ENCODE peak calls at places on chromosome 1, in six cellular contexts. F, L, H, O, I and M are unnamed samples.
A peak's percentile ranks its signal among the peaks of the same experiment; 100 is the strongest.

GRCh38 chr1:242522304-242522945 is 2.1 kb downstream of the PLD5 start:
- ATAC-seq in F (no peak), L (peak; percentile 95), H (no peak), O (no peak), I (peak; percentile 30), M (no peak)

GRCh38 chr1:54176621-54177327 is 23.1 kb downstream of the CYB5RL start:
- ATAC-seq in F (no peak), L (no peak), H (no peak), O (no peak), I (no peak), M (no peak)

GRCh38 chr1:33025180-33025569 is 11.5 kb downstream of the AK2 start:
- ATAC-seq in F (no peak), L (peak; percentile 50), H (no peak), O (no peak), I (no peak), M (no peak)

GRCh38 chr1:30492451-30492850 is 230.9 kb downstream of the MATN1 start:
- ATAC-seq in F (no peak), L (no peak), H (no peak), O (no peak), I (no peak), M (no peak)

GRCh38 chr1:41525891-41526587 is 41.6 kb upstream of the EDN2 start:
- ATAC-seq in F (no peak), L (no peak), H (no peak), O (no peak), I (no peak), M (no peak)

GRCh38 chr1:31978853-31979400 is 34.7 kb upstream of the KHDRBS1 start:
- ATAC-seq in F (no peak), L (no peak), H (no peak), O (no peak), I (no peak), M (no peak)

GRCh38 chr1:4312024-4312423 is 342.4 kb upstream of the AJAP1 start:
- ATAC-seq in F (no peak), L (no peak), H (no peak), O (no peak), I (no peak), M (no peak)

GRCh38 chr1:119477710-119478109 is 29.3 kb upstream of the HSD3B1 start:
- ATAC-seq in F (no peak), L (no peak), H (no peak), O (no peak), I (no peak), M (no peak)

GRCh38 chr1:168700565-168701331 is 28.3 kb downstream of the DPT start:
- ATAC-seq in F (no peak), L (no peak), H (no peak), O (no peak), I (no peak), M (no peak)

GRCh38 chr1:14968251-14968812 is 185.2 kb upstream of the TMEM51 start:
- ATAC-seq in F (peak; percentile 44), L (no peak), H (no peak), O (no peak), I (no peak), M (peak; percentile 89)

GRCh38 chr1:39131940-39132339 is 72.6 kb upstream of the MACF1 start:
- ATAC-seq in F (no peak), L (no peak), H (no peak), O (no peak), I (no peak), M (no peak)

GRCh38 chr1:76218888-76219588 is 144.5 kb downstream of the ST6GALNAC3 start:
- ATAC-seq in F (no peak), L (peak; percentile 55), H (no peak), O (no peak), I (peak; percentile 24), M (no peak)

GRCh38 chr1:40303051-40303771 is 13.9 kb downstream of the COL9A2 start:
- ATAC-seq in F (no peak), L (no peak), H (no peak), O (no peak), I (no peak), M (no peak)

GRCh38 chr1:230220478-230220877 is 153.4 kb downstream of the GALNT2 start:
- ATAC-seq in F (no peak), L (no peak), H (no peak), O (no peak), I (no peak), M (no peak)

GRCh38 chr1:174157157-174157806 is 2.0 kb upstream of the RABGAP1L start:
- ATAC-seq in F (no peak), L (peak; percentile 66), H (no peak), O (no peak), I (peak; percentile 35), M (no peak)

GRCh38 chr1:241603626-241604337 is 36.4 kb downstream of the CHML start:
- ATAC-seq in F (no peak), L (no peak), H (no peak), O (no peak), I (no peak), M (no peak)

GRCh38 chr1:113375878-113376277 is 14.4 kb upstream of the MAGI3 start:
- ATAC-seq in F (no peak), L (no peak), H (no peak), O (no peak), I (no peak), M (no peak)

GRCh38 chr1:74427676-74428075 is 84.7 kb downstream of the LRRC53 start:
- ATAC-seq in F (no peak), L (no peak), H (no peak), O (no peak), I (no peak), M (no peak)

GRCh38 chr1:8540971-8541370 is 223.1 kb downstream of the SLC45A1 start:
- ATAC-seq in F (no peak), L (peak; percentile 27), H (no peak), O (no peak), I (no peak), M (no peak)

GRCh38 chr1:81071072-81071858 is 729.5 kb upstream of the ADGRL2 start:
- ATAC-seq in F (no peak), L (no peak), H (no peak), O (no peak), I (no peak), M (no peak)

GRCh38 chr1:91513160-91513559 is 12.5 kb downstream of the CDC7 start:
- ATAC-seq in F (no peak), L (no peak), H (no peak), O (no peak), I (no peak), M (no peak)

GRCh38 chr1:154453577-154454352 is 48.3 kb upstream of the TDRD10 start:
- ATAC-seq in F (no peak), L (peak; percentile 43), H (no peak), O (no peak), I (no peak), M (peak; percentile 91)

GRCh38 chr1:21117159-21117953 is 59.3 kb downstream of the EIF4G3 start:
- ATAC-seq in F (no peak), L (no peak), H (no peak), O (no peak), I (no peak), M (no peak)

GRCh38 chr1:39760074-39761008 is 10.8 kb downstream of the OXCT2 start:
- ATAC-seq in F (no peak), L (no peak), H (no peak), O (no peak), I (no peak), M (no peak)

GRCh38 chr1:77541162-77541545 is 141.3 kb downstream of the ZZZ3 start:
- ATAC-seq in F (no peak), L (no peak), H (no peak), O (no peak), I (no peak), M (no peak)

GRCh38 chr1:869499-870244 is 54.1 kb upstream of the SAMD11 start:
- ATAC-seq in F (peak; percentile 83), L (peak; percentile 97), H (peak; percentile 99), O (peak; percentile 99), I (peak; percentile 92), M (peak; percentile 78)

GRCh38 chr1:4086085-4086850 is 186.2 kb upstream of the C1orf174 start:
- ATAC-seq in F (no peak), L (no peak), H (no peak), O (no peak), I (no peak), M (no peak)